ENCODE peak calls at places on chromosomes 2 and 18, in nine cellular contexts. F, M, V, X, K, I, J, L and A are unnamed samples.

GRCh38 chr2:47089083-47089464 is 66.0 kb downstream of the STPG4 start:
- ATAC-seq in M (no peak), K (peak; percentile 10), V (peak; percentile 50), J (peak; percentile 20), I (peak; percentile 26), L (peak; percentile 38), X (peak; percentile 10), F (peak; percentile 46), A (no peak)

GRCh38 chr2:74032909-74033261 is 48.2 kb downstream of the TET3 start:
- ATAC-seq in J (no peak), V (no peak), F (peak; percentile 30), I (no peak), L (no peak), X (no peak), M (peak; percentile 12), K (no peak), A (no peak)

GRCh38 chr2:127516031-127516430 is 10.3 kb downstream of the IWS1 start:
- ATAC-seq in V (peak; percentile 17), K (peak; percentile 96), I (peak; percentile 50), J (peak; percentile 85), M (no peak), X (peak; percentile 78), F (peak; percentile 90), L (peak; percentile 75), A (peak; percentile 91)

GRCh38 chr2:238999290-238999741 is 151.4 kb downstream of the TWIST2 start:
- ATAC-seq in J (no peak), I (peak; percentile 29), K (no peak), V (no peak), F (no peak), M (no peak), L (no peak), X (no peak), A (peak; percentile 24)

GRCh38 chr18:21074336-21075323 is 37.0 kb downstream of the ROCK1 start:
- ATAC-seq in X (peak; percentile 15), L (no peak), M (no peak), F (no peak), J (no peak), V (no peak), I (peak; percentile 53), K (peak; percentile 68), A (no peak)

GRCh38 chr18:8982416-8983183 is 119.9 kb upstream of the NDUFV2 start:
- ATAC-seq in F (peak; percentile 67), I (peak; percentile 65), M (peak; percentile 91), L (peak; percentile 75), J (peak; percentile 66), V (peak; percentile 86), X (peak; percentile 74), K (peak; percentile 92), A (no peak)

GRCh38 chr2:13006407-13006806 is 289.7 kb downstream of the TRIB2 start:
- ATAC-seq in F (peak; percentile 41), M (no peak), K (no peak), I (peak; percentile 17), V (no peak), L (no peak), X (peak; percentile 41), J (no peak), A (no peak)

GRCh38 chr2:190959911-190960788 is 53.8 kb downstream of the STAT1 start:
- ATAC-seq in F (no peak), I (no peak), L (no peak), J (no peak), M (no peak), V (no peak), X (no peak), K (no peak), A (no peak)

GRCh38 chr2:68237404-68237803 is 14.9 kb downstream of the PPP3R1 start:
- ATAC-seq in K (peak; percentile 70), M (no peak), V (no peak), I (peak; percentile 39), J (no peak), L (no peak), F (peak; percentile 61), X (peak; percentile 42), A (no peak)